ENCODE peak calls at places on chromosomes 12 and 14, in five cellular contexts. R is cardiac muscle cell, N is mesothelial cell of epicardium, M is HL-60, U is tibial artery. K is an unnamed sample.

GRCh38 chr12:26287666-26288408 is 92.5 kb downstream of the SSPN start:
- DNase-seq in R (no peak), N (no peak), M (no peak), U (peak), K (no peak)

GRCh38 chr12:4273651-4274395 is at the start of gene CCND2:
- DNase-seq in R (peak), N (peak), M (peak), U (peak), K (peak)

GRCh38 chr12:49293056-49293956 is 1.6 kb upstream of the PRPH start:
- DNase-seq in R (no peak), N (no peak), M (no peak), U (peak), K (peak)

GRCh38 chr12:83573676-83574075 is 887.0 kb downstream of the TMTC2 start:
- DNase-seq in R (no peak), N (no peak), M (no peak), U (peak), K (no peak)

GRCh38 chr14:50003213-50004021 is 110.5 kb downstream of the ARF6 start:
- DNase-seq in R (peak), N (no peak), M (no peak), U (peak), K (peak)

GRCh38 chr12:116169071-116169470 is 108.4 kb downstream of the MED13L start:
- DNase-seq in R (no peak), N (no peak), M (no peak), U (no peak), K (no peak)

GRCh38 chr14:68749487-68750475 is 43.1 kb downstream of the ZFP36L1 start:
- DNase-seq in R (peak), N (no peak), M (no peak), U (no peak), K (no peak)

GRCh38 chr12:88578821-88579518 is 1.3 kb downstream of the KITLG start:
- DNase-seq in R (peak), N (no peak), M (no peak), U (peak), K (no peak)

GRCh38 chr14:104602315-104602932 is 2.1 kb downstream of the TMEM179 start:
- DNase-seq in R (no peak), N (no peak), M (no peak), U (peak), K (no peak)

GRCh38 chr12:39712334-39712733 is 92.7 kb upstream of the ABCD2 start:
- DNase-seq in R (no peak), N (no peak), M (no peak), U (no peak), K (no peak)

GRCh38 chr12:120231316-120232011 is 30.6 kb upstream of the RPLP0 start:
- DNase-seq in R (no peak), N (no peak), M (peak), U (no peak), K (no peak)

GRCh38 chr12:92624236-92624635 is 78.6 kb upstream of the PLEKHG7 start:
- DNase-seq in R (no peak), N (no peak), M (no peak), U (no peak), K (no peak)

GRCh38 chr12:101924647-101925046 is 47.3 kb downstream of the DRAM1 start:
- DNase-seq in R (no peak), N (no peak), M (no peak), U (no peak), K (no peak)

GRCh38 chr14:94540031-94540794 is 21.0 kb upstream of the SERPINA4 start:
- DNase-seq in R (no peak), N (no peak), M (no peak), U (no peak), K (no peak)

GRCh38 chr12:52327086-52327829 is 6.1 kb upstream of the KRT83 start:
- DNase-seq in R (peak), N (peak), M (peak), U (peak), K (no peak)

GRCh38 chr12:52331833-52332232 is 10.6 kb upstream of the KRT83 start:
- DNase-seq in R (no peak), N (no peak), M (no peak), U (no peak), K (no peak)

GRCh38 chr12:52324068-52324444 is 2.9 kb upstream of the KRT83 start:
- DNase-seq in R (no peak), N (peak), M (no peak), U (no peak), K (peak)

GRCh38 chr12:52331039-52331438 is 9.8 kb upstream of the KRT83 start:
- DNase-seq in R (no peak), N (no peak), M (no peak), U (no peak), K (no peak)

DNA sequence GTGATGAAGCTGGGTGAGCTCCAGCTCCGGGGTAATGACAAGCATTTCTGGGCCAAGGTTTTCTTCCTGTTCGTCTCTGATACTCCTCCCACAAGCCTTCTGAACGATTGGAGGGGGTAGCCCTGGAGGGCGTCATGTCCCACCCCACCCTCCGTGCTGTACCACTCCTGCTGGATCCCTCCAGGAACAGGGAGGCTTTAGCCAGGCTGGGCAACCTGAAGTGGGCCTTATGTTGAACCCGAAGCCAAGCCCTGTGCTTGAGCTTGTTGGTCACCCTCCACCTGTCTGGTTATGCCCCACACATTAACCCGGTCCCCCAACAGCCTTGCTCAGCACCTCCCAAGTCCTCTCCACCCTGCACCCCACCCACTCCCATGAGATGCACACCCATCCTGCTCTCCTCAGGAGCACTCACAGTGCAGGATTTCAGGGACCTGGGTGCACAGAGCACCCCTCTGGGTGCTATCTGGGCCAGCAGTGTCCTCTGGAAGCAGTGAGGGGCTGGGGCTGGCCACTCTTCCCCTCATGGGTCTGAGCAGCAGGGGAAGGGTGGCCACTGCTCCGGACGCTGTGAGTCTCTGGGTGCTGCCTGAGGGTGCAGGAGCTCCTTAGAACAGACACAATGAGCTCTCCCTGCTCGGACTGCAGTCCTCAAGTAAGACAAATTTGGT is 6.8 kb upstream of the KRT83 start:
- DNase-seq in R (no peak), N (peak), M (no peak), U (no peak), K (no peak)
- TF ChIP-seq CTCF in R (no peak), N (no peak), M (no peak), U (no peak), K (no peak)

GRCh38 chr12:95815635-95816212 is 25.2 kb upstream of the NTN4 start:
- DNase-seq in R (no peak), N (no peak), M (no peak), U (no peak), K (no peak)

GRCh38 chr12:95820096-95820703 is 29.6 kb upstream of the NTN4 start:
- DNase-seq in R (peak), N (no peak), M (peak), U (no peak), K (no peak)
- TF ChIP-seq CTCF in R (peak), N (no peak), M (peak), U (peak), K (peak)

GRCh38 chr12:107522692-107523477 is 162.7 kb upstream of the PWP1 start:
- DNase-seq in R (peak), N (no peak), M (no peak), U (no peak), K (no peak)
- TF ChIP-seq CTCF in R (no peak), N (no peak), M (no peak), U (no peak), K (no peak)

DNA sequence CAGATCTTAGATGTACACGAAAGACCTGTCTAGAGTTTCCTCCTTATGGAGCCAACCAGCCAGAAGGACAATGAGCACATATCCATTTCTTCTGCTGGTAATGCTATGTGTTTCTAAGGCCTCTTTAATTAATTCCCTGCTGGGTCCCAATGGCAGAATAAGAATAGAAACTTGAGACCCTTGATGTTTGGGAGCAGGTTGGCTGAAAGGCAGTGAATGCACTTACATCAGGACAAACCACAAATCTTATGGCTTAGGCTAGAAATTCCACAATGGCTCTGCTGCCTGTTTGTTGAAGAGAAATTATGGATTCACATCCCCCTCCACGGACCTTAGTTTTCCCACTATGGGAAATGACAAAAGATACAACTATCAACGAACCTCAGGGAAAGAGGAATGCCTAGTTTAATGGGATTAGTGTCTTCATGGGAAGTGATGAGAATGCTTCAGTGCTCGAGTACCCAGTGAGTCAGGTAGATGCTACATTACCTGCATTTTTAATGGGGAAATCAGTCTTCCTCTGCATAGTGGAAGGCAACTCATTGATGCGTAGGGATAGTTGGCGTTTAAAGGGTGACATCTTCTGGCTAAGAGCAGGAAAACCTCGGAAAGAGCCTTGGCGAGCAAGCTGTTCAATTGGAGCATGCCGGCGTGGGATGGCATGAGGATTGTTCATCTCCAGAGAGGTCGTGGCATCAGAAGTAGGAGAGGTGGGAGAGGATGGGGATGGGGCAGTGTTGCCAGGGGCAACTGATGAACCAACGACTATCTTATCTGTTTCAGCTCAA is 46.5 kb downstream of the PAPLN start:
- DNase-seq in R (peak), N (no peak), M (no peak), U (no peak), K (no peak)
- TF ChIP-seq CTCF in R (peak), N (no peak), M (no peak), U (no peak), K (no peak)

DNA sequence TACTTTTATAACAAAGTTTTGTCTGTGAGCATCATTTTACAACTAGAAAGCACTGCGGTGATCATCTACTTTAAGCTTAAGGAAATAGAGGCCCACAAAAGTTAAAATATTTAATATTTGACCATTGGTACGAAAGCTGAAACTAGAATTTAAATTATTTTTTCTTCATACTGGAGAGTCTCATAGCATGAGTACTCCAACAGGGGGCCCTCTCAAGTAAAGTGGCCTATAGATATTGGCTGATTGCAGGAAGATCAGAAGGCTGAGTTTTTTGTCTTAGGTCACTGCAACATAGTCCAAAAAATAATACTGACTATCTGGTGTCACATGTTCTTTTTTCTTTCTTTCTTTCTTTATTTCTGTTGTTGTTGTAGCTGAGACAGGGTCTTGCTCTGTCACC is 75.3 kb upstream of the ZDHHC17 start:
- DNase-seq in R (no peak), N (no peak), M (no peak), U (no peak), K (no peak)
- TF ChIP-seq CTCF in R (peak), N (no peak), M (no peak), U (no peak), K (no peak)

K was measured in suprapubic skin.